ENCODE peak calls at places on chromosomes 2 and 18, in five cellular contexts. F is fibroblast of lung, X is A549, E is upper lobe of right lung, J is ovary. Y is an unnamed sample.

GRCh38 chr2:134657650-134658250 is 61.0 kb downstream of the TMEM163 start:
- DNase-seq in X (peak), F (no peak), E (no peak), J (no peak), Y (peak)

GRCh38 chr18:23257686-23258565 is 122.6 kb downstream of the CABLES1 start:
- DNase-seq in J (no peak), E (no peak), X (no peak), F (peak), Y (no peak)

GRCh38 chr2:14960686-14961324 is 328.3 kb downstream of the LRATD1 start:
- DNase-seq in F (peak), J (no peak), X (no peak), E (no peak), Y (no peak)

GRCh38 chr2:158079672-158080071 is 22.0 kb upstream of the UPP2 start:
- DNase-seq in J (no peak), X (peak), F (peak), E (no peak), Y (no peak)

GRCh38 chr2:162474006-162474405 is 130.1 kb downstream of the GCA start:
- DNase-seq in F (no peak), E (no peak), X (no peak), J (no peak), Y (no peak)

GRCh38 chr2:236631361-236632291 is 62.0 kb downstream of the ACKR3 start:
- DNase-seq in J (peak), F (no peak), X (no peak), E (peak), Y (no peak)

GRCh38 chr2:42859801-42860200 is 67.4 kb upstream of the HAAO start:
- DNase-seq in J (no peak), X (no peak), E (no peak), F (peak), Y (no peak)

GRCh38 chr18:42141439-42141838 is 186.4 kb downstream of the PIK3C3 start:
- DNase-seq in F (no peak), E (no peak), X (peak), J (no peak), Y (no peak)

GRCh38 chr2:66803651-66804050 is 368.7 kb downstream of the MEIS1 start:
- DNase-seq in E (no peak), J (no peak), F (peak), X (no peak), Y (no peak)

GRCh38 chr18:57839942-57840381 is 36.8 kb upstream of the ATP8B1 start:
- DNase-seq in F (peak), X (peak), E (no peak), J (no peak), Y (no peak)

GRCh38 chr2:239549711-239550265 is 149.0 kb upstream of the HDAC4 start:
- DNase-seq in X (no peak), J (no peak), F (no peak), E (no peak), Y (no peak)

GRCh38 chr2:106537047-106537446 is 49.9 kb downstream of the CD8B2 start:
- DNase-seq in X (no peak), J (no peak), F (no peak), E (no peak), Y (no peak)

GRCh38 chr2:18721038-18721922 is 131.9 kb upstream of the NT5C1B start:
- DNase-seq in E (no peak), F (no peak), X (no peak), J (no peak), Y (no peak)

GRCh38 chr2:58107803-58108710 is 61.5 kb downstream of the VRK2 start:
- DNase-seq in X (peak), F (peak), J (no peak), E (no peak), Y (no peak)

GRCh38 chr2:27753744-27754588 is 17.6 kb upstream of the MRPL33 start:
- DNase-seq in F (peak), J (peak), X (peak), E (peak), Y (peak)

GRCh38 chr18:62979172-62979571 is 263.8 kb downstream of the PHLPP1 start:
- DNase-seq in F (peak), E (peak), X (no peak), J (peak), Y (no peak)

GRCh38 chr2:189580662-189581353 is at the start of gene SLC40A1:
- DNase-seq in E (peak), J (peak), X (peak), F (peak), Y (peak)

GRCh38 chr2:189347540-189347939 is 93.7 kb upstream of the WDR75 start:
- DNase-seq in J (no peak), X (peak), E (no peak), F (peak), Y (peak)

GRCh38 chr2:174051741-174052638 is 86.8 kb upstream of the SP3 start:
- DNase-seq in E (no peak), F (peak), J (peak), X (peak), Y (no peak)

GRCh38 chr2:30932850-30933249 is 125.6 kb upstream of the CAPN13 start:
- DNase-seq in F (no peak), X (no peak), J (no peak), E (no peak), Y (no peak)

GRCh38 chr18:48602759-48603390 is 64.0 kb downstream of the CTIF start:
- DNase-seq in J (no peak), E (no peak), X (no peak), F (no peak), Y (no peak)

GRCh38 chr18:8730080-8730827 is 24.9 kb downstream of the MTCL1 start:
- DNase-seq in X (peak), E (no peak), F (peak), J (peak), Y (no peak)

GRCh38 chr2:50345691-50346090 is 686.2 kb downstream of the NRXN1 start:
- DNase-seq in J (no peak), X (no peak), E (no peak), F (no peak), Y (no peak)

GRCh38 chr18:48455555-48456478 is 46.6 kb upstream of the ZBTB7C start:
- DNase-seq in X (no peak), E (no peak), F (peak), J (peak), Y (peak)

GRCh38 chr18:44520981-44521672 is 159.6 kb upstream of the SETBP1 start:
- DNase-seq in X (no peak), J (no peak), E (no peak), F (peak), Y (no peak)

GRCh38 chr2:215635071-215635787 is 199.4 kb upstream of the FN1 start:
- DNase-seq in X (no peak), J (no peak), E (no peak), F (no peak), Y (no peak)

GRCh38 chr2:11391941-11392266 is 47.5 kb upstream of the ROCK2 start:
- DNase-seq in E (no peak), F (no peak), J (no peak), X (no peak), Y (no peak)

GRCh38 chr2:60445684-60446184 is 107.7 kb downstream of the BCL11A start:
- DNase-seq in E (no peak), X (no peak), J (no peak), F (no peak), Y (no peak)

DNA sequence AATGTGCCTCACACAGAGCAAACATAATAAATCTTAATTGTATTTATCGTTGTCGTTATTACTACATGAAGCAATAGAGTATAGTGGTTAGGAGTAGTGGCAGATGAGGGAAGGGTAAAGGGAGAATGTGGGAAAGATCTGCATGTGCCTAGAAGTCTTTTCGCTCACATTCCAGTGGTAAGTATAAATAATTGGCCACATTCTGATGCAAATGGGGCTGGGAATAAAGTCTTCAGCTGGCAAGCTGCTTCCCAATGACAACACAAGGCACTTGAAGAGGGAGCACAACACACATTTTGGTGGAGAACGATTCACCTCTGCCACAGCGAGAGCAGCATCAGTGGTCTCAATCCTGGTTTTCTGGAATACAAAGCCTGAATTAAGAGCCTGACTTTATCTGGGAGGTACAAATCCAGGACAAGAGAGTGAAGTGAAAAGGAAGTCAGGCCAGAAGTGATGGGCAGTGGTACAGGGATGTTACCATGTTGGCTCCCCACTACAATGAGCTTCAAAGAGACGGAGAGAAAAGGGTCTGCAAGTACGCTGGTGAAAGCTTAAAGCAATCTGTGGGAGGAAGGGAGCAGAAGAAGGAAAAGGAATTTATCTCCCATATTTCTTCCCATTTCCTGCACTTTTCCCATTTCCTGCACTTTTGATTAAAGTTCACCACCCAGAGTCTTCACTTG is 112.3 kb downstream of the ARHGAP15 start:
- DNase-seq in J (no peak), E (no peak), X (no peak), F (peak), Y (no peak)
- H3K4me3 ChIP-seq in J (no peak), E (no peak), X (no peak), F (no peak), Y (no peak)

DNA sequence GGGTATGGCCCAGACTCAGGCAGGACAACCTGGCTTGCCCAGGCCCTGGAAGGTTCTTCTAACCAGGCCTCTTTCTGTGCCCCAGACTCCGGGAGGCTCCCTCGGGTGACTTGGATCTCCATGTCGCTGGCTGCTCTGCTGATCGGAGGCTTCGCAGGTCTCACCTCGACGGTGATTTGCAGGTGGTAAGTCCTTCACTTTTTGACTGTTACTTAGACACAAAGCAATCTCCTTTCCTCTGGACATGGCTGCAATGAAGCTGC is 103.5 kb downstream of the TPO start:
- DNase-seq in X (no peak), J (no peak), E (no peak), F (no peak), Y (no peak)
- H3K4me3 ChIP-seq in X (no peak), J (no peak), E (no peak), F (no peak), Y (no peak)

GRCh38 chr2:227870710-227871374 is 589 bp upstream of the DAW1 start:
- DNase-seq in J (no peak), X (peak), E (no peak), F (peak), Y (no peak)
- H3K4me3 ChIP-seq in J (no peak), X (no peak), E (peak), F (peak), Y (no peak)

DNA sequence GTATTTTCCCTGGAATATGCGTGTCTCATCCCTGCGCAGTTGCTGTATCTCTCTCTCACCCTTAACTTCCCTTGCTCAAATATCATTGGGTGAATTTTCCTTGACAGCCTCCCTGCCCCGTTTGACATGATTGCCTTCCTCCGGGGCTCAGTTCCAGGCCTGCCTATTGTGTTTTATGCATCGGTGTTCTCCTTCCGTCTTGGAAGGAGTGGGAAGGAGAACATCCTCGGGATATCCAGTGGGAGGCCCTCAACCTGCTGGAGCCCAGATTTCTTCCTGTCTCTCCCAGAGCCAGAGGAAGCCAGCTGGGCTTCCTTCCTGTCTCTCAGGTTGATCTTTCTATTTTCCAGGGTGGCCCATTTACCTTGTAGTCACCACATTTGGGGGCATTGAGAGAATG is 434.7 kb upstream of the HS6ST1 start:
- DNase-seq in F (no peak), J (no peak), X (no peak), E (no peak), Y (no peak)
- H3K4me3 ChIP-seq in F (no peak), J (no peak), X (no peak), E (no peak), Y (no peak)

DNA sequence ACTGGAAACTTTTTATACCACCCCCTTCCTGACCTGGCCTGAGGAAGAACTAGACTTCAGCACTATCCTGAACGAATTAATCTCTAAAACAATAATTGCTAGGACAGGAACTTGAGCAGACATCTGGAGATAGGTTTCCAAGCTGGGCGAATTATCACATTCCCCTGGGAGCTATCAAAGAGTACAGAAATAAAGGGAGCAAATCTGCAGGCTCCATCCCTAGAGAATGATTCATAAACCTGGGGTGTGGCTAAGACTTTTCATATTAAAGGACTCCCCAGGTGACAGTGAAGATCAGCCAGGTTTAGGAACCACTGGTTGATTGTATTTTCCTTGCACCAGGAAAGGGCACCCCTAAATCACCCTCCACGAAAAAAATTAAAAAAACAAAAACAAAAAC is 105.6 kb upstream of the NOL4 start:
- DNase-seq in J (no peak), E (no peak), F (no peak), X (no peak), Y (no peak)
- H3K4me3 ChIP-seq in J (no peak), E (no peak), F (no peak), X (no peak), Y (no peak)